ENCODE peak calls at places on chromosomes 2 and 18, in five cellular contexts. P, S, V, O and M are unnamed samples.

GRCh38 chr2:219453691-219454131 is 19.1 kb downstream of the SPEG start:
- DNase-seq in P (no peak), S (no peak), V (peak), O (peak), M (peak)

GRCh38 chr2:157221394-157221988 is 36.0 kb upstream of the GALNT5 start:
- DNase-seq in P (no peak), S (no peak), V (no peak), O (no peak), M (no peak)

GRCh38 chr18:42086288-42086687 is 131.3 kb downstream of the PIK3C3 start:
- DNase-seq in P (no peak), S (peak), V (no peak), O (no peak), M (no peak)

GRCh38 chr2:17791121-17791902 is 24.9 kb upstream of the MSGN1 start:
- DNase-seq in P (no peak), S (peak), V (peak), O (no peak), M (peak)

GRCh38 chr2:113041871-113042270 is 10.8 kb downstream of the IL36B start:
- DNase-seq in P (no peak), S (no peak), V (no peak), O (no peak), M (no peak)

GRCh38 chr18:3605562-3606443 is 155.8 kb downstream of the TGIF1 start:
- DNase-seq in P (no peak), S (peak), V (peak), O (no peak), M (peak)

GRCh38 chr18:47215554-47216138 is 35.8 kb downstream of the SKOR2 start:
- DNase-seq in P (peak), S (peak), V (peak), O (peak), M (peak)

GRCh38 chr2:192137451-192137850 is 57.3 kb downstream of the TMEFF2 start:
- DNase-seq in P (no peak), S (no peak), V (no peak), O (no peak), M (no peak)

GRCh38 chr2:70886541-70886987 is 49.1 kb upstream of the ATP6V1B1 start:
- DNase-seq in P (no peak), S (no peak), V (no peak), O (no peak), M (no peak)
- H3K4me3 ChIP-seq in P (no peak), S (no peak), V (no peak), O (no peak), M (no peak)

GRCh38 chr2:161412346-161412745 is 3.8 kb upstream of the TBR1 start:
- DNase-seq in P (no peak), S (no peak), V (peak), O (no peak), M (no peak)

GRCh38 chr2:161415041-161415440 is 1.1 kb upstream of the TBR1 start:
- DNase-seq in P (no peak), S (no peak), V (no peak), O (peak), M (no peak)

GRCh38 chr2:161414385-161415040 is 1.6 kb upstream of the TBR1 start:
- DNase-seq in P (no peak), S (peak), V (peak), O (peak), M (peak)

GRCh38 chr2:161415467-161416293 is 417 bp upstream of the TBR1 start:
- DNase-seq in P (no peak), S (no peak), V (no peak), O (peak), M (no peak)

DNA sequence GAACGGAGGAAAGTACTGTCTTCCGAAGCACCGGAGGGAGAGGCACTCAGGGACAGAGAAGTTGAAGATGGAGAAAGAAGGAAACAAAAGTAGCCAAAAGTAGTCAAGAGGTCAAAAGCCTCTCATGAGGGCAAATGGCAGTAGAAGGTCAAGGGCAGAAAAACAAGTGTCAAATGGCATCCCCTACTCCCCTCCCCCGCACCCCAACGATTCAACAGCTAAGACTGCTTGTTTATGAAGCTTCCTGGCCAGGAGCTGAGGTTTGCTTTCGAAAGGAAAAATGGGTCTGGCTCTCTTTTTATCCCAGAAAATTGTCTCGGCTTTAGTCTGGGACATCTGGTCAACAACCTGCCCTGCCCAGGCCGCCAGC is 2.1 kb upstream of the TBR1 start:
- DNase-seq in P (no peak), S (no peak), V (no peak), O (no peak), M (no peak)
- H3K4me3 ChIP-seq in P (peak), S (peak), V (peak), O (peak), M (peak)

DNA sequence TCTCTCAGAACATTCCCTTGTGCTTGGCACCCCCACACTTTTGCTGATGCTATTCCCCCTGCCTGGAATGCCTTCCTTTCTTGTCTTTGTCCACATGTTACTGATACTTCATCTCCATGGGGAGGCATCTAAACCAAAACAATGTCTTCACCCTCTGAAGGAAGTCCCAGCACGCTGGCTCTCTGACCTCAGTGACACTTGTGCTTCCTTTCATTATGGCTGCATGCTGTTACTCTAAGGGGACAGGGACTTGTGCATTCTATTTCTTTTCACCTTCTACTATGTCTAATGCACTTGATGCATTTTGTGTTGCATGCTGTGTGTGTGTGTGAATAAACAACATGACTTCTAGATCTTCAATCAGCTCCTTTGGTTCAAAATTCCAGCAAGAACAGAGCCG is 24.6 kb downstream of the EFR3B start:
- DNase-seq in P (no peak), S (no peak), V (no peak), O (no peak), M (no peak)
- H3K4me3 ChIP-seq in P (no peak), S (no peak), V (no peak), O (no peak), M (no peak)

GRCh38 chr2:160254363-160254762 is 54.3 kb upstream of the ITGB6 start:
- DNase-seq in P (no peak), S (no peak), V (no peak), O (no peak), M (no peak)
- H3K4me3 ChIP-seq in P (no peak), S (no peak), V (no peak), O (no peak), M (no peak)

DNA sequence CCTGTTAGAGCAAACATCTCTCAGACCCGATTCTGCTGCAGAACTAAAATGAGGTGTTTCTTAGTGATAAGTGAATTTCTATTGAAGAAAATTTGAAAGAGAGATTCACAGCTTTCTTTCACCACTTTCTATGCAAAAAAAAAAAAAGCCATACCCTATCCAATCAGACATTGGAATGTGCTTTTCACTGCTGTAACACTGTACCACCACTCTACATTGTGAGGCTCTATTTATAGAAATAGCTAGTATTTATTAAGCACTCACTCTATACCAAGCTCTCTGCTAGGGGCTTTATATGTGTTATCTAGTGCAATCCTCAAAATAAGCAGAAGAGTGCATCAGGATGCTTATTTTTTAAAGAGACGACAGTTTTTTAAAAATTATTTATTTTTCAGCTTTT is 580.6 kb upstream of the VRK2 start:
- DNase-seq in P (no peak), S (no peak), V (no peak), O (no peak), M (no peak)
- H3K4me3 ChIP-seq in P (no peak), S (no peak), V (no peak), O (no peak), M (no peak)